ENCODE peak calls at places on chromosomes 5 and 9, in four cellular contexts. One of them, this sample, is unnamed.
A peak's percentile ranks its signal among the peaks of the same experiment; 100 is the strongest.

GRCh38 chr5:172772112-172772906 is 1.3 kb upstream of the DUSP1 start:
- DNase-seq in transverse colon: peak; percentile 95
- DNase-seq in adrenal gland: peak; percentile 86
- DNase-seq in breast epithelium: peak; percentile 96
- DNase-seq in this sample: peak; percentile 94

GRCh38 chr5:58477760-58478159 is 13.5 kb upstream of the GAPT start:
- DNase-seq in adrenal gland: no peak
- DNase-seq in breast epithelium: no peak
- DNase-seq in transverse colon: no peak
- DNase-seq in this sample: no peak

GRCh38 chr9:75941066-75941465 is 50.6 kb downstream of the PCSK5 start:
- DNase-seq in breast epithelium: peak; percentile 64
- DNase-seq in adrenal gland: no peak
- DNase-seq in transverse colon: peak; percentile 71
- DNase-seq in this sample: no peak

GRCh38 chr5:39217365-39218281 is 1.7 kb downstream of the FYB1 start:
- DNase-seq in breast epithelium: peak; percentile 37
- DNase-seq in transverse colon: peak; percentile 79
- DNase-seq in adrenal gland: peak; percentile 89
- DNase-seq in this sample: peak; percentile 75

GRCh38 chr5:33088176-33088575 is 352.6 kb upstream of the TARS1 start:
- DNase-seq in breast epithelium: no peak
- DNase-seq in adrenal gland: no peak
- DNase-seq in transverse colon: no peak
- DNase-seq in this sample: no peak

GRCh38 chr5:31251032-31251431 is 57.5 kb downstream of the CDH6 start:
- DNase-seq in breast epithelium: no peak
- DNase-seq in transverse colon: no peak
- DNase-seq in adrenal gland: no peak
- DNase-seq in this sample: no peak

GRCh38 chr9:32603914-32604852 is 31.2 kb upstream of the NDUFB6 start:
- DNase-seq in breast epithelium: no peak
- DNase-seq in adrenal gland: no peak
- DNase-seq in transverse colon: no peak
- DNase-seq in this sample: no peak

GRCh38 chr5:168023190-168023589 is 268.3 kb upstream of the WWC1 start:
- DNase-seq in transverse colon: peak; percentile 26
- DNase-seq in breast epithelium: peak; percentile 40
- DNase-seq in adrenal gland: no peak
- DNase-seq in this sample: peak; percentile 24

GRCh38 chr9:2625427-2625826 is 3.8 kb downstream of the VLDLR start:
- DNase-seq in adrenal gland: no peak
- DNase-seq in breast epithelium: no peak
- DNase-seq in transverse colon: no peak
- DNase-seq in this sample: no peak

DNA sequence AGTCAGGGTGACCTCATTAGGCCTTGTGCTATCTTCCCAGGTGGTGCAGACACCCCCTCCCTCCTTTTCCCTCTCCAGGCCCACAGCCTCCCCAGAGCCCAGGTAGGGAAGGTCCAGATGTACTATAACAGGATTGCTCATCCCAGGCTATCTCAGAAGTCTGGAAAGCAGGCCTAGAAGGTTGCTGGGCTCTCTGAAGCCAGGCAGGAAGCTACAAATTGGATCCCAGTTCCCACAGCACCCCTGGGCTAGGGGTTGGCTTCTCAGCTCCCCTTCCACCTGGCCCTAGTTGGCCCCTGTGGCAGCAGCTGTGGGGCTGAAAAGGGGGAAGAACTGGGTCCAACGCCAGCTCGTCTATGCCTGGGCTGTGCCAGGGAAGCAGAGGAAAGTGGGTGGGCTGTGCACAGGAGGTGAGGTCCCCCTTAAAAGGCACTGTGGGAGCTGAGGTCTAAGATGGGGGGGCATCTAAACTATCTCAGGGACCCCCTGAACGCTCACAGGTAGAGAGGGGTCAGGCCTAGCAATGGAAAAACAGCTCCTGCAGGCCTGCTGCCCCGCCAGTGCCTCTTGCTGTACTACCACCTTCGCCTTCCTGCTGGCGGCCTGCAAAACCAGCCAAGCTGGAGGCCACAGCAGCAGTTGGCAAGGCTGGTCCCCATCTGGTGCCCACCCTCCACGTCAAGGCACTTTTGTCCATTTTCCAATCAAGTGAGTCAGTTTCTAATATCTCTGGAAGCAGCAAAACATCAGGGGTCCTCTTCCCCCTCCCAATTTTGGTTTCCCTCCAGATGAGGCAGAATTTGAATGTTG is 13.3 kb upstream of the PSMD5 start:
- DNase-seq in adrenal gland: no peak
- DNase-seq in breast epithelium: no peak
- DNase-seq in transverse colon: no peak
- DNase-seq in this sample: no peak
- TF ChIP-seq POLR2A in adrenal gland: no peak
- TF ChIP-seq POLR2A in breast epithelium: no peak
- TF ChIP-seq POLR2A in transverse colon: no peak
- TF ChIP-seq POLR2A in this sample: no peak

GRCh38 chr9:120869360-120869687 is 7.7 kb downstream of the PHF19 start:
- DNase-seq in transverse colon: no peak
- DNase-seq in adrenal gland: no peak
- DNase-seq in breast epithelium: no peak
- DNase-seq in this sample: no peak
- TF ChIP-seq CTCF in transverse colon: no peak
- TF ChIP-seq CTCF in adrenal gland: no peak
- TF ChIP-seq CTCF in breast epithelium: no peak
- TF ChIP-seq CTCF in this sample: no peak

GRCh38 chr9:110555551-110555950 is 24.0 kb downstream of the SVEP1 start:
- DNase-seq in breast epithelium: no peak
- DNase-seq in transverse colon: no peak
- DNase-seq in adrenal gland: no peak
- DNase-seq in this sample: no peak
- H3K4me3 ChIP-seq in breast epithelium: no peak overlapping the region
- H3K4me3 ChIP-seq in transverse colon: no peak overlapping the region
- H3K4me3 ChIP-seq in adrenal gland: no peak overlapping the region
- H3K4me3 ChIP-seq in this sample: no peak overlapping the region

DNA sequence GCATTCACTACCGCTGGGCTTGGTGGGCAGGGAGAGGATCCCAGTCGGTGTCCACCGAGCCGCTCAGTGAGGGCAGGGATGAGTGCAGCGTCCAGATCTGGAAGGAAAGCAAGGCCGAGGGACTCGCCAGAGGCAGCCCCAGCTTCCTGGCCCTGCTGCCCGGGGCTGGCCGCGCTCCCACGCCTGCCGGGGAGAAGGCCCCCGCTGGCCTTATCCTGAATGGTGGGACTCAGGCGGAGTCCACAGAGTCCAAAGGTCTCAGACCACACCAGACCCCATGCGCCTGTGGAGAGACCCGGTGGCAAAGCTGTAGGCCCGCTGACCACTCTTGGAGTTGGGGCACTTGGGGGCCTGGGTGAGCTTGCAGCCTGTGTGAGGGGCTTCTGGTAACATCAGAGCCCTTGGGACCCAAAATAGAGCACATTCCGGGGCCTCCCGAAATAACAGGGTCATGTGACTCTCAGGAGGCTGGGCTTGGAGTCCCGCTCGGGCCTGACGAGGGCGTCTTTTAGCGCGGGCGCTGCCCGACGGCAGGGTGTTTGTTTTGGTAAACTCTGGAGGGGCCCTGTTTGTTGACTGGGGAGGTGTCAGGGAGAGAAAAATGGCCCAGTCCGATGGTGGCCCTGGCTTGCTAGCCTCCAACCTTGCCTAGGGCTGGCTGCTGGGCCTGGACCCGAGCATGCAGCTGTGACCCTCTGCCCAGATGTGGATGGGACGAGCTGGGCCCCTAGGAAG is 2.8 kb downstream of the RXRA start:
- DNase-seq in adrenal gland: peak; percentile 61
- DNase-seq in transverse colon: peak; percentile 71
- DNase-seq in breast epithelium: no peak
- DNase-seq in this sample: no peak
- TF ChIP-seq POLR2A in adrenal gland: peak; percentile 37
- TF ChIP-seq POLR2A in transverse colon: no peak
- TF ChIP-seq POLR2A in breast epithelium: no peak
- TF ChIP-seq POLR2A in this sample: no peak

GRCh38 chr9:137294091-137294683 is 7.9 kb downstream of the NRARP start:
- DNase-seq in breast epithelium: no peak
- DNase-seq in adrenal gland: peak; percentile 35
- DNase-seq in transverse colon: no peak
- DNase-seq in this sample: no peak

GRCh38 chr9:137294684-137295312 is 7.3 kb downstream of the NRARP start:
- DNase-seq in transverse colon: peak; percentile 32
- DNase-seq in breast epithelium: no peak
- DNase-seq in adrenal gland: no peak
- DNase-seq in this sample: no peak

GRCh38 chr9:137296214-137297059 is 5.6 kb downstream of the NRARP start:
- DNase-seq in adrenal gland: peak; percentile 78
- DNase-seq in transverse colon: peak; percentile 77
- DNase-seq in breast epithelium: no peak
- DNase-seq in this sample: no peak

GRCh38 chr9:137297060-137297664 is 4.9 kb downstream of the NRARP start:
- DNase-seq in transverse colon: peak; percentile 42
- DNase-seq in breast epithelium: no peak
- DNase-seq in adrenal gland: no peak
- DNase-seq in this sample: no peak

DNA sequence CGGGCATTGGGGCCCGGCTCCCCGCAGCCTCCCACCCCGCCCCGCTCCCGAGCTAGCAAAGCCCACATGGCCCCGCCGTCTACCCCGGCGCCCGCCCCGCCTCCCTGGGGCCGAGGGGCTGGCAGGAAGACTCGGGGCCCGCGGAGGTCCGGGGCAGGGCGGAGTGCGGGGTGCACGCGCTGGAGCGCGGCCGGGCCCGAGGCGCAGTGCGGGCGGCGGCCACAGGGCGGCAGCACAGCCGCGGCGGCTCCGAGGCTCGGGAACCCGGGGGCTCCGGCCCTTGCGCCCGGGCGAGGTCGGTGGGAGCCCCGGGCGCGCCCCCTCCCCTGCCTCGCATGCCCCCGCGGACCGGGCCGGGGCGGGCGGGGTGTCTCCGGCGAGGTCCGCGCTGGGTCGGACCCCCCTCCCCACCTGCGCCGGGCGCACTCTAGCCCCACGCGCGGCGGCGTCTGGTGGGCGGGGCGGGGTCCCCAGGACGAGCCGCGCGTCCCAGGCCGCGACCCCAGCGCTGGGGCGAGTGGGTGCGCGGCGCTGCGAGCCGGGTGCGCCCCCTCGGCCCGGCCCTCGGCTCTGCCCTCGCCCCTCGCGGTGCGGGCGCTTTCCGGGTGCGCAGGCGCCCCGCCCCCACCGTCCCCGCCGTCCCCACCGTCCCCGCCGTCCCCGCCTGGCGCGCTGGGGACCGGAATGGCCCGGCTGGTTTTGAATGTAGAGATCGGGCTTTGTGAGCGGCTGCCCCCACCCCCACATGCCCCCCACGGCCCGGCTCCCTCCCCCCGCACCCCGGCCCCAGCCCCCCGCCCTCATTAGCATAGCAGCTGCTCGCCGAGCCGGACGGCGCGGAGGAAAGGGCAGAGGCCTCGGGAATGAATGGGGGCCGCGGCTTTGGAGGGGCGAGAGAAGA is 6.5 kb downstream of the NRARP start:
- DNase-seq in breast epithelium: no peak
- DNase-seq in transverse colon: peak; percentile 62
- DNase-seq in adrenal gland: peak; percentile 35
- DNase-seq in this sample: no peak
- TF ChIP-seq CTCF in breast epithelium: peak; percentile 64
- TF ChIP-seq CTCF in transverse colon: no peak
- TF ChIP-seq CTCF in adrenal gland: no peak
- TF ChIP-seq CTCF in this sample: no peak

DNA sequence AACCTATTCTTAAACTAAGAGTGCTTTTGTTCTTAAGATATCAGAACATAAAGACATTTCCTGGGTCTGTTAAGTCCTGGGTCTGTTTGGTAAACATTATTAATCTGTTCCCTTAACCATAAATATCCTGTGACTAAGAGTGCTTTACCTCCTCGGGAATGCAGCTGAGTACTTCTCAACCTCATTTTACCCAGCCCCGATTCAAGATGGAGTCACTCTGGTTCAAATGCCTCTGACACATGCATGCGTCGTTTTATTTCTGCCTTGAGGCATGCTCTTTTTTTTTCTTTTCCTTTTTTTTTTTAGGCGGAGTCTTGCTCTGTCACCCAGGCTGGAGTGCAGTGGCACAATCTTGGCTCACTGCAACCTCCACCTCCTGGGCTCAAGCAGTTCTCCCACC is 39.8 kb upstream of the FBXL17 start:
- DNase-seq in adrenal gland: no peak
- DNase-seq in transverse colon: no peak
- DNase-seq in breast epithelium: no peak
- DNase-seq in this sample: no peak
- H3K4me3 ChIP-seq in adrenal gland: no peak overlapping the region
- H3K4me3 ChIP-seq in transverse colon: no peak overlapping the region
- H3K4me3 ChIP-seq in breast epithelium: no peak overlapping the region
- H3K4me3 ChIP-seq in this sample: no peak overlapping the region

GRCh38 chr9:93119953-93120845 is 13.9 kb downstream of the NINJ1 start:
- DNase-seq in adrenal gland: peak; percentile 100
- DNase-seq in transverse colon: peak; percentile 85
- DNase-seq in breast epithelium: peak; percentile 90
- DNase-seq in this sample: peak; percentile 88
- TF ChIP-seq POLR2A in adrenal gland: peak; percentile 67
- TF ChIP-seq POLR2A in transverse colon: no peak
- TF ChIP-seq POLR2A in breast epithelium: no peak
- TF ChIP-seq POLR2A in this sample: no peak

DNA sequence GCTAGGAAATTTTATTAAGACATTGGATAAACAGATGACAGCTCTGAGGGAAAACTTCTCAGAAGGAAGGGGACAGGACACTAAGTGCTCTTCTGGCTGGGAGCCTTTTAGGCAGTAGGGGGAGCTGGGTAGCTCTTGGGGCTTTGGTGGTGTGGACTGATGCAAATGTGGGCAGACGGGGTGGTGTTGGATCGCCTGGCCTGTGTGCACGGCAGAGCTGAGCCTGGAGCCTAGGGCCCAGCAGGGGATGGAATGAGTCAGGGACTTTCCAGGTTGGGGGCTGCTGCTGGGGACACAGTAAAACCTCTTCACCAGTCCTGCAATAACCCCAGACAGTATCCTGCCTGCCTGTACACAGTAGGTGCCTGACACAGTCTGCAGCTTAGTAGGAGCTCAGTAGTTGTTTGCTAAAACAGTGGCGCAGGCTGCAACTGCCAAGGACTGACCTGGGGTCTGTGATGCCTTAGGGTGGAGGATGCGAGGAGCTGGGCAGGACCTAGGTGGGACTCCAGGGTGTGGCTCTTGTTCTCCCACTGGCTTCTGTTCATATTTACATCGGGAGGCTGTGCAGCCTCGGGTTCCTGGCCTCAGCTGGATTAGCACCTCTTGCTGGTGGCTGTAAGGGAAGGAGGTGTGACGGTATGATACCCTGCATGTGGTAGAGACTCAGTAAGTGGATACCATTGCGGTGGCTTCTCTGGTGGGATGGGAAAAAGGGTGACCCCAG is 83.8 kb downstream of the DAB2IP start:
- DNase-seq in breast epithelium: no peak
- DNase-seq in adrenal gland: no peak
- DNase-seq in transverse colon: peak; percentile 58
- DNase-seq in this sample: no peak
- TF ChIP-seq CTCF in breast epithelium: no peak
- TF ChIP-seq CTCF in adrenal gland: no peak
- TF ChIP-seq CTCF in transverse colon: peak; percentile 22
- TF ChIP-seq CTCF in this sample: no peak

This sample was measured in lower leg skin.